ENCODE peak calls at places on chromosomes 7 and 10, in four cellular contexts. G, W, L and R are unnamed samples.

GRCh38 chr7:143008007-143008901 is 18.7 kb downstream of the OR9A2 start:
- DNase-seq in L (peak; percentile 81), W (peak; percentile 84), G (peak; percentile 80), R (peak; percentile 88)

GRCh38 chr10:114431414-114431767 is 27.1 kb upstream of the AFAP1L2 start:
- DNase-seq in G (no peak), L (no peak), W (no peak), R (no peak)

GRCh38 chr7:129825554-129826267 is 127.0 kb downstream of the UBE2H start:
- DNase-seq in L (peak; percentile 99), W (peak; percentile 91), G (peak; percentile 91), R (peak; percentile 90)

GRCh38 chr10:43372751-43373445 is 1.5 kb downstream of the FXYD4 start:
- DNase-seq in W (no peak), L (no peak), G (peak; percentile 30), R (no peak)

GRCh38 chr10:49746626-49747302 is 15.4 kb downstream of the OGDHL start:
- DNase-seq in W (peak; percentile 17), G (no peak), L (no peak), R (no peak)

GRCh38 chr7:77838929-77839491 is 40.4 kb downstream of the PHTF2 start:
- DNase-seq in W (no peak), G (no peak), L (no peak), R (no peak)

GRCh38 chr7:39540320-39540719 is 25.9 kb upstream of the YAE1 start:
- DNase-seq in L (no peak), W (no peak), G (no peak), R (no peak)

GRCh38 chr10:114647545-114648138 is 10.4 kb downstream of the ABLIM1 start:
- DNase-seq in L (no peak), W (no peak), G (no peak), R (no peak)

GRCh38 chr7:46385662-46386309 is 464.7 kb upstream of the IGFBP3 start:
- DNase-seq in G (no peak), L (no peak), W (no peak), R (no peak)

GRCh38 chr7:145478551-145478950 is 638.0 kb upstream of the CNTNAP2 start:
- DNase-seq in W (no peak), L (no peak), G (no peak), R (no peak)

GRCh38 chr7:22696672-22697071 is 30.3 kb upstream of the IL6 start:
- DNase-seq in G (no peak), W (no peak), L (no peak), R (no peak)

GRCh38 chr10:1633783-1634182 is 103.5 kb downstream of the ADARB2 start:
- DNase-seq in G (no peak), L (no peak), W (no peak), R (no peak)

GRCh38 chr10:70442332-70442988 is 979 bp upstream of the NODAL start:
- DNase-seq in W (no peak), L (no peak), G (no peak), R (no peak)

GRCh38 chr7:51075681-51076580 is 240.7 kb downstream of the COBL start:
- DNase-seq in W (no peak), G (no peak), L (no peak), R (no peak)

GRCh38 chr10:113450046-113450445 is 102.8 kb upstream of the HABP2 start:
- DNase-seq in G (no peak), L (no peak), W (no peak), R (no peak)

GRCh38 chr7:118863961-118864360 is 639.5 kb downstream of the ANKRD7 start:
- DNase-seq in G (no peak), L (no peak), W (no peak), R (no peak)

GRCh38 chr7:64618785-64619456 is 47.0 kb upstream of the ZNF107 start:
- DNase-seq in G (no peak), W (no peak), L (no peak), R (no peak)

GRCh38 chr10:114649217-114649906 is 8.7 kb downstream of the ABLIM1 start:
- DNase-seq in G (no peak), W (no peak), L (no peak), R (no peak)

GRCh38 chr7:42606217-42606905 is 305.5 kb downstream of the C7orf25 start:
- DNase-seq in G (no peak), L (no peak), W (no peak), R (no peak)

GRCh38 chr7:121755818-121756501 is 117.0 kb upstream of the PTPRZ1 start:
- DNase-seq in G (no peak), W (peak; percentile 49), L (peak; percentile 1), R (no peak)

GRCh38 chr7:149870274-149870673 is 3.5 kb upstream of the ATP6V0E2 start:
- DNase-seq in L (no peak), G (no peak), W (no peak), R (peak; percentile 38)

GRCh38 chr10:43249962-43250624 is 16.8 kb downstream of the RASGEF1A start:
- DNase-seq in W (peak; percentile 26), G (peak; percentile 53), L (no peak), R (peak; percentile 49)

GRCh38 chr10:34743804-34744203 is 71.3 kb downstream of the PARD3 start:
- DNase-seq in L (no peak), W (no peak), G (peak; percentile 95), R (no peak)

GRCh38 chr7:129434846-129435318 is 650 bp downstream of the STRIP2 start:
- DNase-seq in W (no peak), L (peak; percentile 73), G (no peak), R (no peak)

GRCh38 chr10:43209651-43210141 is 57.2 kb downstream of the RASGEF1A start:
- DNase-seq in L (no peak), G (peak; percentile 58), W (no peak), R (peak; percentile 36)

GRCh38 chr10:115950320-115950719 is 322.7 kb downstream of the GFRA1 start:
- DNase-seq in G (no peak), L (no peak), W (no peak), R (no peak)

GRCh38 chr10:53980210-53980609 is 820.8 kb downstream of the PCDH15 start:
- DNase-seq in G (no peak), W (no peak), L (no peak), R (no peak)

GRCh38 chr10:53977262-53977661 is 823.8 kb downstream of the PCDH15 start:
- DNase-seq in G (no peak), L (no peak), W (no peak), R (no peak)

GRCh38 chr10:53983431-53983830 is 817.6 kb downstream of the PCDH15 start:
- DNase-seq in G (no peak), L (no peak), W (no peak), R (no peak)

GRCh38 chr10:53978292-53978691 is 822.7 kb downstream of the PCDH15 start:
- DNase-seq in L (no peak), G (no peak), W (no peak), R (no peak)
- TF ChIP-seq POLR2A in L (no peak), G (no peak), W (no peak), R (no peak)

GRCh38 chr10:123008379-123009104 is at the start of the genes ACADSB and IKZF5:
- DNase-seq in G (peak; percentile 99), L (peak; percentile 95), W (peak; percentile 96), R (peak; percentile 98)
- TF ChIP-seq EP300 in G (no peak), L (no peak), W (no peak), R (no peak)

DNA sequence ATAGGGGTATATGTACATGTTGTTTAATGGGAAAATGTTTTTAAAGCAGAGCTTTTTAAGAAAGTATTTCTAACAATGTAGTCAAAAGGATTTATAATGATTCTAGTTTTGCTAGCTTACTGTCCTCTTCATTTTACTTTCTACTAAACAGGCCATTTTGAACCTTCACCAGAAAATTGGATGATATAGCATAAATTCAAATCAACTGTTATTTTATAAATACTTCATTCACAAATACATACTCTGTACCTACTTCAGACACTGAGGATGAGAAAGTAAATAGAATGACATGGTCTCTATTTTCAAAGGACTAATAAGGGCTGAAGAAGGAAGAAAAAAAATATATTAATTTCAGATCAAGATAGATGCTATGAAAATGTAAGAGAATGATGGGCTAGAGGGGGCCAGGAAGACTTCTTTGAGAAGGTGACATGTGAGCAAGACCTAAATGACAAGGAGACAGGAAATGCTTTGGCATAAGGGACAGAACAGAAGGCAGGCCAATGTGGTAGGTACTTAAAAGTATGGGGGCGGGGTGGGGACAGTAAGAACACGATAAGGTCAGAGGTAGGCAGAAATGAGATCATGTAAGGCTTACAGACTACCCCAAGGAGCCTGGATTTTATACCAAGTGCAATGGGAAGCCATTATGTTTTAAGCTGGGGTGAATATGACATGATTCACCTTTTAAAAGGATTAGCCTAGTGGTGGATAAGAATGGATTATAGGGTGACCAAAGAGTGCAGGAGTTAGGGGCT is 5.2 kb downstream of the NAMPT start:
- DNase-seq in W (no peak), L (no peak), G (no peak), R (no peak)
- TF ChIP-seq POLR2AphosphoS5 in W (no peak), L (no peak), G (no peak), R (no peak)

GRCh38 chr10:21524526-21525366 is 736 bp downstream of the SKIDA1 start:
- DNase-seq in W (no peak), L (no peak), G (no peak), R (no peak)

GRCh38 chr10:21526184-21526951 is 886 bp upstream of the SKIDA1 start:
- DNase-seq in G (peak; percentile 93), W (peak; percentile 53), L (peak; percentile 96), R (peak; percentile 92)

GRCh38 chr10:21526952-21527633 is 1.6 kb upstream of the SKIDA1 start:
- DNase-seq in G (peak; percentile 83), L (peak; percentile 94), W (peak; percentile 54), R (peak; percentile 85)

GRCh38 chr10:21524131-21524525 is 1.4 kb downstream of the SKIDA1 start:
- DNase-seq in W (no peak), G (no peak), L (no peak), R (no peak)

DNA sequence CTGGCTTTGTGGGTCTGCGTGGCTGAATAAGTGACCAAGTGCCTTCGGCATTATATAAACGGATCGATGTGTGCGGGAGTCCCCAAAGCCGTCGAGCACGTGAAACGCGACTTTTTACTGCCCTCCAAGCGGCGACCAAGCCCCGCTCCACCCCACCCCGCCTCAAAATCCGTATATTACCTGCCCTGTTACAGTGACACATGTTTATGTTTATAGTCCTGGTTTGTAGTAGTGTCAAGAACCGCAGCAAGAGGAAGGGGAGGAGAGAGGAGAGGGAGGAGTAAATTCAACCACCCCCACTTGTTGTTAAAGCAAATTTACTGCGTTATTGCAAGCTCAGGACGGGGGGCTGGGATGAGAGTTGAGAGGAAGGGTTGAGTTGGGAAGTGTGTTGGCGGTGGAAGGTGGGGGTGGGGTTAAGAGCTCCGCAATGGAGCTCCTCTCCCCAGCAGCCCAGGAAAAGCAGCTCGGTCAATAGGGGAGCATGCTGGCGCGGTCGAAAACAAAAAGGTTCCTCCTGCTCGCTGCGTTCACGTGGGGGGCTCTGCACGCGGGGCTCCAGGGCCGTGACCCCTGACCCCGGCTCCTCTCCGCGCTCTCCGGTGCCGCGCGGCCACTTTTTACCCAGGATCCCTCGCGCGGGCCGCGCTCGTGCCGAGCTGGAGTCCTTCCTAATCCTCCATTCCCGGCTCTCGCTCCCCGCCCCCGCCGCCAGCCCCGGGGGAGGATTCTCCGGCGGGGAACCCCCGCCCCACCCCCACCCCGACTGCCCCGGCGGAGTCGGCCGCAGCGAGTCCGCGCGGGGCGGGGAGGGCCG is at the start of gene SKIDA1:
- DNase-seq in G (peak; percentile 93), L (peak; percentile 97), W (peak; percentile 69), R (peak; percentile 87)
- TF ChIP-seq POLR2A in G (no peak), L (no peak), W (no peak), R (peak; percentile 21)

DNA sequence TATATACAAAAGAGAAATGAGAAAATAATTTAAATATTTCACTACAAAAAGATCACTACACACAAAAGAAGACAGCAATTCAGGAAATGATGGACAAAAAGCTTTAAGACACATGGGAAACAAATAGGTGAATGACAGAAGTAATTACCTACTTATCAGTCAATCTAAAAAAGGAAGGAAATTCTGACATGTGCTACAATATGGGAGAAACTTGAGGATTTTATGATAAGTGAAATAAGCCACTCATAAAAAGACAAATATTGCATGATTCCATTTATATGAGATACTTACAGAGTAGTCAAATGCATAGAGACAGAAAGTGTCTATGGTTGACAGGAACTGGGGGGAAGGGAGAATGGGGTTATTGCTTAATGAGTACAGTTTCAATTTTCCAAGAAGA is 339.2 kb downstream of the CALN1 start:
- DNase-seq in W (no peak), L (no peak), G (no peak), R (no peak)
- TF ChIP-seq EP300 in W (no peak), L (no peak), G (no peak), R (no peak)